ENCODE peak calls at places on chromosomes 4 and X, in four cellular contexts. One of them, this sample, is unnamed.

GRCh38 chr4:87557348-87557747 is 28.2 kb upstream of the SPARCL1 start:
- DNase-seq in upper lobe of right lung: no peak
- DNase-seq in right cardiac atrium: no peak
- DNase-seq in spleen: no peak
- DNase-seq in this sample: no peak

GRCh38 chrX:23993012-23993633 is 33.9 kb downstream of the KLHL15 start:
- DNase-seq in upper lobe of right lung: no peak
- DNase-seq in spleen: no peak
- DNase-seq in right cardiac atrium: no peak
- DNase-seq in this sample: peak

GRCh38 chr4:53098681-53099121 is 236.6 kb downstream of the RASL11B start:
- DNase-seq in right cardiac atrium: no peak
- DNase-seq in spleen: no peak
- DNase-seq in upper lobe of right lung: no peak
- DNase-seq in this sample: no peak

GRCh38 chr4:3396611-3397010 is 45.2 kb upstream of the HGFAC start:
- DNase-seq in upper lobe of right lung: no peak
- DNase-seq in right cardiac atrium: no peak
- DNase-seq in spleen: no peak
- DNase-seq in this sample: no peak

GRCh38 chr4:2289311-2289954 is 27.5 kb upstream of the MXD4 start:
- DNase-seq in spleen: peak
- DNase-seq in upper lobe of right lung: peak
- DNase-seq in right cardiac atrium: no peak
- DNase-seq in this sample: no peak

GRCh38 chr4:55033296-55033695 is 92.1 kb downstream of the KDR start:
- DNase-seq in spleen: no peak
- DNase-seq in upper lobe of right lung: no peak
- DNase-seq in right cardiac atrium: no peak
- DNase-seq in this sample: no peak

GRCh38 chr4:99052902-99053301 is 35.7 kb downstream of the ADH5 start:
- DNase-seq in spleen: no peak
- DNase-seq in right cardiac atrium: no peak
- DNase-seq in upper lobe of right lung: no peak
- DNase-seq in this sample: no peak

GRCh38 chrX:24117288-24117687 is 32.2 kb upstream of the ZFX start:
- DNase-seq in right cardiac atrium: no peak
- DNase-seq in spleen: no peak
- DNase-seq in upper lobe of right lung: no peak
- DNase-seq in this sample: peak

GRCh38 chr4:16942491-16942890 is 44.0 kb upstream of the LDB2 start:
- DNase-seq in spleen: no peak
- DNase-seq in right cardiac atrium: no peak
- DNase-seq in upper lobe of right lung: no peak
- DNase-seq in this sample: no peak

GRCh38 chr4:94076498-94076897 is 131.2 kb upstream of the SMARCAD1 start:
- DNase-seq in right cardiac atrium: no peak
- DNase-seq in spleen: no peak
- DNase-seq in upper lobe of right lung: no peak
- DNase-seq in this sample: no peak

GRCh38 chrX:136227948-136228584 is 23.1 kb downstream of the MAP7D3 start:
- DNase-seq in upper lobe of right lung: no peak
- DNase-seq in right cardiac atrium: no peak
- DNase-seq in spleen: no peak
- DNase-seq in this sample: peak

GRCh38 chr4:78683352-78683751 is 92.8 kb upstream of the BMP2K start:
- DNase-seq in spleen: no peak
- DNase-seq in right cardiac atrium: no peak
- DNase-seq in upper lobe of right lung: no peak
- DNase-seq in this sample: no peak

GRCh38 chr4:80094191-80094590 is 21.2 kb upstream of the ANTXR2 start:
- DNase-seq in right cardiac atrium: no peak
- DNase-seq in upper lobe of right lung: no peak
- DNase-seq in spleen: no peak
- DNase-seq in this sample: peak

GRCh38 chrX:36414056-36414455 is 494.5 kb downstream of the CFAP47 start:
- DNase-seq in upper lobe of right lung: no peak
- DNase-seq in right cardiac atrium: no peak
- DNase-seq in spleen: no peak
- DNase-seq in this sample: no peak

GRCh38 chr4:123052007-123052406 is 129.6 kb upstream of the NUDT6 start:
- DNase-seq in spleen: no peak
- DNase-seq in upper lobe of right lung: no peak
- DNase-seq in right cardiac atrium: no peak
- DNase-seq in this sample: no peak

GRCh38 chr4:17165256-17165655 is 266.8 kb upstream of the LDB2 start:
- DNase-seq in right cardiac atrium: no peak
- DNase-seq in spleen: no peak
- DNase-seq in upper lobe of right lung: no peak
- DNase-seq in this sample: no peak

GRCh38 chr4:186881521-186882220 is 158.0 kb upstream of the FAT1 start:
- DNase-seq in right cardiac atrium: no peak
- DNase-seq in spleen: no peak
- DNase-seq in upper lobe of right lung: no peak
- DNase-seq in this sample: peak

GRCh38 chrX:105608745-105609144 is 213.6 kb upstream of the NRK start:
- DNase-seq in upper lobe of right lung: no peak
- DNase-seq in spleen: no peak
- DNase-seq in right cardiac atrium: no peak
- DNase-seq in this sample: peak

GRCh38 chrX:39335447-39336235 is 534.4 kb downstream of the MID1IP1 start:
- DNase-seq in upper lobe of right lung: no peak
- DNase-seq in spleen: no peak
- DNase-seq in right cardiac atrium: no peak
- DNase-seq in this sample: no peak

GRCh38 chr4:168604496-168605373 is 107.9 kb downstream of the PALLD start:
- DNase-seq in right cardiac atrium: peak
- DNase-seq in spleen: no peak
- DNase-seq in upper lobe of right lung: no peak
- DNase-seq in this sample: no peak

GRCh38 chr4:187302456-187302855 is 578.8 kb upstream of the FAT1 start:
- DNase-seq in right cardiac atrium: no peak
- DNase-seq in spleen: no peak
- DNase-seq in upper lobe of right lung: no peak
- DNase-seq in this sample: peak

GRCh38 chrX:136273986-136274385 is 22.8 kb upstream of the MAP7D3 start:
- DNase-seq in right cardiac atrium: no peak
- DNase-seq in spleen: no peak
- DNase-seq in upper lobe of right lung: no peak
- DNase-seq in this sample: no peak

GRCh38 chr4:162685401-162685800 is 481.3 kb downstream of the NAF1 start:
- DNase-seq in right cardiac atrium: no peak
- DNase-seq in upper lobe of right lung: no peak
- DNase-seq in spleen: no peak
- DNase-seq in this sample: no peak

GRCh38 chr4:38026138-38026740 is 66.0 kb downstream of the PTTG2 start:
- DNase-seq in upper lobe of right lung: no peak
- DNase-seq in spleen: no peak
- DNase-seq in right cardiac atrium: no peak
- DNase-seq in this sample: no peak

GRCh38 chr4:106366026-106366425 is 2.6 kb downstream of the GIMD1 start:
- DNase-seq in right cardiac atrium: no peak
- DNase-seq in spleen: no peak
- DNase-seq in upper lobe of right lung: no peak
- DNase-seq in this sample: peak

GRCh38 chr4:68388347-68388746 is 38.5 kb upstream of the YTHDC1 start:
- DNase-seq in upper lobe of right lung: no peak
- DNase-seq in right cardiac atrium: no peak
- DNase-seq in spleen: no peak
- DNase-seq in this sample: no peak
- H3K4me3 ChIP-seq in upper lobe of right lung: no peak
- H3K4me3 ChIP-seq in right cardiac atrium: no peak
- H3K4me3 ChIP-seq in spleen: no peak
- H3K4me3 ChIP-seq in this sample: no peak

GRCh38 chr4:61561028-61561427 is 360.9 kb downstream of the ADGRL3 start:
- DNase-seq in spleen: no peak
- DNase-seq in right cardiac atrium: no peak
- DNase-seq in upper lobe of right lung: no peak
- DNase-seq in this sample: no peak
- H3K4me3 ChIP-seq in spleen: no peak
- H3K4me3 ChIP-seq in right cardiac atrium: no peak
- H3K4me3 ChIP-seq in upper lobe of right lung: no peak
- H3K4me3 ChIP-seq in this sample: no peak

GRCh38 chr4:108008721-108009120 is 19.0 kb downstream of the HADH start:
- DNase-seq in spleen: no peak
- DNase-seq in right cardiac atrium: no peak
- DNase-seq in upper lobe of right lung: no peak
- DNase-seq in this sample: no peak
- H3K4me3 ChIP-seq in spleen: no peak
- H3K4me3 ChIP-seq in right cardiac atrium: no peak
- H3K4me3 ChIP-seq in upper lobe of right lung: no peak
- H3K4me3 ChIP-seq in this sample: no peak

GRCh38 chr4:42638993-42639392 is 17.9 kb downstream of the ATP8A1 start:
- DNase-seq in spleen: no peak
- DNase-seq in right cardiac atrium: no peak
- DNase-seq in upper lobe of right lung: no peak
- DNase-seq in this sample: no peak

GRCh38 chr4:42642136-42642797 is 14.6 kb downstream of the ATP8A1 start:
- DNase-seq in right cardiac atrium: no peak
- DNase-seq in upper lobe of right lung: no peak
- DNase-seq in spleen: no peak
- DNase-seq in this sample: no peak

GRCh38 chr4:42640613-42641012 is 16.3 kb downstream of the ATP8A1 start:
- DNase-seq in right cardiac atrium: no peak
- DNase-seq in upper lobe of right lung: no peak
- DNase-seq in spleen: no peak
- DNase-seq in this sample: no peak

GRCh38 chr4:42641696-42642095 is 15.2 kb downstream of the ATP8A1 start:
- DNase-seq in right cardiac atrium: no peak
- DNase-seq in upper lobe of right lung: no peak
- DNase-seq in spleen: no peak
- DNase-seq in this sample: no peak

GRCh38 chr4:42641155-42641554 is 15.8 kb downstream of the ATP8A1 start:
- DNase-seq in spleen: no peak
- DNase-seq in right cardiac atrium: no peak
- DNase-seq in upper lobe of right lung: no peak
- DNase-seq in this sample: no peak
- H3K4me3 ChIP-seq in spleen: no peak
- H3K4me3 ChIP-seq in right cardiac atrium: no peak
- H3K4me3 ChIP-seq in upper lobe of right lung: no peak
- H3K4me3 ChIP-seq in this sample: no peak